ENCODE peak calls at places on chromosome 21, in four cellular contexts. One of them, this sample, is unnamed.

GRCh38 chr21:45460011-45460565 is 55.1 kb downstream of the COL18A1 start:
- DNase-seq in GM12878: no peak
- DNase-seq in K562: no peak
- DNase-seq in HL-60: no peak
- DNase-seq in this sample: no peak

GRCh38 chr21:42513985-42514882 is 582 bp downstream of the SLC37A1 start:
- DNase-seq in HL-60: peak
- DNase-seq in GM12878: no peak
- DNase-seq in K562: no peak
- DNase-seq in this sample: peak

GRCh38 chr21:21165063-21165645 is 166.9 kb downstream of the NCAM2 start:
- DNase-seq in HL-60: no peak
- DNase-seq in GM12878: no peak
- DNase-seq in K562: no peak
- DNase-seq in this sample: no peak

GRCh38 chr21:44416193-44416592 is 39.1 kb upstream of the LRRC3 start:
- DNase-seq in K562: no peak
- DNase-seq in GM12878: no peak
- DNase-seq in HL-60: no peak
- DNase-seq in this sample: no peak

GRCh38 chr21:20998886-20999285 is 677 bp downstream of the NCAM2 start:
- DNase-seq in K562: no peak
- DNase-seq in HL-60: no peak
- DNase-seq in GM12878: no peak
- DNase-seq in this sample: no peak

GRCh38 chr21:45581322-45581712 is 39.1 kb upstream of the SLC19A1 start:
- DNase-seq in K562: no peak
- DNase-seq in HL-60: no peak
- DNase-seq in GM12878: no peak
- DNase-seq in this sample: no peak

GRCh38 chr21:42127164-42128125 is 56.3 kb downstream of the UMODL1 start:
- DNase-seq in HL-60: no peak
- DNase-seq in GM12878: no peak
- DNase-seq in K562: no peak
- DNase-seq in this sample: no peak

GRCh38 chr21:29077651-29078090 is 4.2 kb upstream of the CCT8 start:
- DNase-seq in HL-60: no peak
- DNase-seq in K562: no peak
- DNase-seq in GM12878: peak
- DNase-seq in this sample: no peak

GRCh38 chr21:41475714-41476405 is 32.1 kb downstream of the TMPRSS2 start:
- DNase-seq in GM12878: no peak
- DNase-seq in HL-60: peak
- DNase-seq in K562: no peak
- DNase-seq in this sample: no peak

GRCh38 chr21:46130721-46131720 is 24.4 kb downstream of the FTCD start:
- DNase-seq in K562: no peak
- DNase-seq in HL-60: no peak
- DNase-seq in GM12878: no peak
- DNase-seq in this sample: no peak

GRCh38 chr21:18155508-18156193 is 89.0 kb upstream of the CHODL start:
- DNase-seq in GM12878: no peak
- DNase-seq in HL-60: no peak
- DNase-seq in K562: no peak
- DNase-seq in this sample: no peak

GRCh38 chr21:42669069-42669468 is 15.6 kb downstream of the PDE9A start:
- DNase-seq in HL-60: no peak
- DNase-seq in K562: no peak
- DNase-seq in GM12878: no peak
- DNase-seq in this sample: no peak

GRCh38 chr21:31872452-31873274 is at the start of gene HUNK:
- DNase-seq in GM12878: no peak
- DNase-seq in K562: no peak
- DNase-seq in HL-60: peak
- DNase-seq in this sample: peak

GRCh38 chr21:46286668-46286982 is 483 bp downstream of the YBEY start:
- DNase-seq in HL-60: no peak
- DNase-seq in GM12878: no peak
- DNase-seq in K562: no peak
- DNase-seq in this sample: no peak

GRCh38 chr21:46634966-46635323 is 529 bp upstream of the PRMT2 start:
- DNase-seq in K562: peak
- DNase-seq in HL-60: peak
- DNase-seq in GM12878: peak
- DNase-seq in this sample: no peak

GRCh38 chr21:45430521-45431501 is 25.8 kb downstream of the COL18A1 start:
- DNase-seq in K562: peak
- DNase-seq in HL-60: no peak
- DNase-seq in GM12878: no peak
- DNase-seq in this sample: no peak

GRCh38 chr21:44614161-44614631 is 2.3 kb downstream of the KRTAP10-8 start:
- DNase-seq in GM12878: no peak
- DNase-seq in K562: no peak
- DNase-seq in HL-60: no peak
- DNase-seq in this sample: no peak

GRCh38 chr21:42486551-42486950 is 9.5 kb downstream of the RSPH1 start:
- DNase-seq in HL-60: no peak
- DNase-seq in GM12878: no peak
- DNase-seq in K562: no peak
- DNase-seq in this sample: no peak

GRCh38 chr21:42674351-42674940 is 21.0 kb downstream of the PDE9A start:
- DNase-seq in GM12878: no peak
- DNase-seq in K562: peak
- DNase-seq in HL-60: no peak
- DNase-seq in this sample: no peak

GRCh38 chr21:27840273-27840672 is 873.4 kb upstream of the ADAMTS5 start:
- DNase-seq in HL-60: no peak
- DNase-seq in K562: no peak
- DNase-seq in GM12878: no peak
- DNase-seq in this sample: no peak

GRCh38 chr21:26813426-26813998 is 31.7 kb downstream of the ADAMTS1 start:
- DNase-seq in GM12878: no peak
- DNase-seq in HL-60: no peak
- DNase-seq in K562: no peak
- DNase-seq in this sample: no peak

GRCh38 chr21:26144026-26144425 is 26.5 kb downstream of the APP start:
- DNase-seq in K562: no peak
- DNase-seq in GM12878: no peak
- DNase-seq in HL-60: no peak
- DNase-seq in this sample: no peak

GRCh38 chr21:45905196-45905595 is 76.4 kb upstream of the COL6A1 start:
- DNase-seq in HL-60: no peak
- DNase-seq in K562: no peak
- DNase-seq in GM12878: no peak
- DNase-seq in this sample: no peak

DNA sequence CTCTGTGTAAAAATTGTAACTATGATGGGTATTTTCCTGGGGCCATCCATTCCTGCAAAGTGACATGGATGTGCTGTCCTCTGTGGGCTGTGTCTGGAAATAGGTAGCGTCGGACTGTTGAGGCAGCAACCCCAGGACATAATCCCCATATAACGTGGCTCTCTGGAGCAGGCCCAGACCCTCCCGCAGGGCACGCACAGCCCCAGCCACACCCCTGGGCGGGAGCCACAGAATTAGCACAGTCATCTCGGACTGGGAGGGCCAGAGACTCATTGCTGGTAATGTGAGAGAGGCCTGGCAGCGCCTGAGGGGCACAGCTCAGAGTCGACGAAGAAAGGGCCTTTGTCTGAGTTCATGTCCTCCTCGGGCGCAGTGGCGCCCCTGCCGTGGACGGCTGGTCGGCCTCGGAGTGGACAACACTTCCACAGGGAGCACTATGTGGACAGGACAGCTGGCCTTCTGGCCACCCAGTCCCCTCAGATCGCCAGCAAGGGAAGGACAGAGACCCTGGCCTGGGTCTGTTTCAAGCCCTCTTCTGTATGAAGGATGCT is 20.1 kb downstream of the SIM2 start:
- DNase-seq in GM12878: no peak
- DNase-seq in HL-60: no peak
- DNase-seq in K562: peak
- DNase-seq in this sample: no peak
- TF ChIP-seq SPI1 in GM12878: no peak
- TF ChIP-seq SPI1 in HL-60: no peak
- TF ChIP-seq SPI1 in K562: no peak
- TF ChIP-seq SPI1 in this sample: no peak

GRCh38 chr21:14841511-14842472 is 223.0 kb downstream of the NRIP1 start:
- DNase-seq in HL-60: no peak
- DNase-seq in K562: no peak
- DNase-seq in GM12878: no peak
- DNase-seq in this sample: no peak
- TF ChIP-seq SPI1 in HL-60: no peak
- TF ChIP-seq SPI1 in K562: no peak
- TF ChIP-seq SPI1 in GM12878: no peak
- TF ChIP-seq SPI1 in this sample: no peak

GRCh38 chr21:34938079-34938764 is 110.9 kb downstream of the RUNX1 start:
- DNase-seq in K562: no peak
- DNase-seq in GM12878: no peak
- DNase-seq in HL-60: no peak
- DNase-seq in this sample: no peak
- TF ChIP-seq SPI1 in K562: no peak
- TF ChIP-seq SPI1 in GM12878: no peak
- TF ChIP-seq SPI1 in HL-60: no peak
- TF ChIP-seq SPI1 in this sample: no peak

GRCh38 chr21:34639882-34640788 is 25.2 kb upstream of the RCAN1 start:
- DNase-seq in K562: peak
- DNase-seq in HL-60: no peak
- DNase-seq in GM12878: peak
- DNase-seq in this sample: peak

GRCh38 chr21:34640858-34641257 is 25.9 kb upstream of the RCAN1 start:
- DNase-seq in GM12878: no peak
- DNase-seq in HL-60: no peak
- DNase-seq in K562: peak
- DNase-seq in this sample: no peak

GRCh38 chr21:34639250-34639649 is 24.3 kb upstream of the RCAN1 start:
- DNase-seq in GM12878: peak
- DNase-seq in HL-60: no peak
- DNase-seq in K562: no peak
- DNase-seq in this sample: no peak

GRCh38 chr21:34644815-34645214 is 24.0 kb upstream of the CLIC6 start:
- DNase-seq in GM12878: no peak
- DNase-seq in HL-60: no peak
- DNase-seq in K562: no peak
- DNase-seq in this sample: no peak

DNA sequence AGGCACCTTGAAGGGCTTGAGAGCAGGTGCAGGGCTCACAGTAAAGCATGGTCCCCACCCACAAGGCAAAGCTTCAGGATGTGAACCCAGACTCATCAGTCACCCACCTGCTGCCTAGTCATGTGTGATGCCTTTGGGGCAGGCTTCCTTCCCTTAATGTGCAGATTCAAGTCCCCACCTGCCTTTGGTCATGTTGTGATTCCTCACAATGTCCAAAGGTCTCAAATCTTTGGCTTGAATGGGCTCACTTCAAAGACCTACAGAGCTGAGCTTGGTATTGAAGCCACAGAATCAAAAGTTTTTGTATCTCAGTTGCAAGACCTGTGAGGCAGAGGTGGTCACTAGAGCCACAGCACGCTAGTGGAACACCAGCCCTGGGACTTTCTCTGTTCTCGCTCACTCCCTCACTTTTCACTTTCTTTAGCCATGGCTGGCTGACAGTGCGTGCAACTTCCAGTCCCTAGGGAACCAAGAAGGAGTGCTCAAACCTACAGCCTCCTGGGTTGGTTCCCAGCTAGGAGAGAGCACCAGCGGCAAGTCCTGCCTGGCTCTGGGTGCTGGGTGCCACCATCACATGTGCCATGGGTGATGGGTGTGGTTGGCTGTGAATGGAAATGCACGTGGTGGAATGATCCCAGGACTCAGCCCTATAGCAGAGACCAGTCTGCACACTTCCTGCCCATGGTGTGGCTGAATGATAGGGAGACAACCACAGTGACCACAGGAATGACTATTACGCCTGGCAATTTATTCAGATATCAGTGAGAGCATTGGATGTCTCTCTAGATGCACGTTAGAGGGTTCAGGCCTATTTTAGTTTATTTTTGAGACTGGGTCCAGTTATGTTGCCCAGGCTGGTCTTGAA is 26.4 kb upstream of the CLIC6 start:
- DNase-seq in K562: no peak
- DNase-seq in GM12878: peak
- DNase-seq in HL-60: no peak
- DNase-seq in this sample: peak
- TF ChIP-seq SPI1 in K562: no peak
- TF ChIP-seq SPI1 in GM12878: no peak
- TF ChIP-seq SPI1 in HL-60: no peak
- TF ChIP-seq SPI1 in this sample: peak

GRCh38 chr21:30326390-30326789 is 6.3 kb upstream of the KRTAP26-1 start:
- DNase-seq in HL-60: no peak
- DNase-seq in K562: no peak
- DNase-seq in GM12878: no peak
- DNase-seq in this sample: no peak

DNA sequence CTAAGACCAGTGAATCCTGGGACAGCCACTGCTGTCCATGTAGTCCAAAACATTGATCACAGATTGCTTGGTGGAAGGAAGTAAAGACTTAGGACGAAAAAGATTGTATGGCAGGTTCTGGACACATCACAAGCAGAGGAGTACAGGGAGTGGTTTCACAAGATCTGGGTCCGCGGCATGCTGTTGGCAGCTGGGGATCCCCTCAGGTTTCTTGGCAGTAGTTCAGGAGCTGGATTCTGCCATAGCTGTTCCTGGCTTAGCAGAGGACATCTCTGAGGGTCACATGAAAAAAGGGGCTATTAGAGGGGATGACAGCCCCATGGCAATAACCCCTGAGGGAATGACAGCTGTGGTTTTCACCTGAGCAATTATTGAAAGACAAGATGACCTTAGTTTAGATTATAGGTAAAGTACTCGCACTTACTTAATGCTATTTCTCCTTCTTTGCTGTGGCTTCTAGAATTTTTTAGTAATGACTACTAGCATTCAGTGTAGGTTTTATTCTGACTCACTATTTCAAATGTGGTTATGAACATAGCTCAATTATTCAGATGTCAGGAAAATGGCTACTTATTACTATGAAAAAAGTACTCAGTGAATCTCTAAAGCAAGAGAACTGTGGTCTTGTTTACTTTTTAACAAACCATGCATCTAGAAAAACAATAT is 8.2 kb downstream of the KRTAP27-1 start:
- DNase-seq in HL-60: no peak
- DNase-seq in GM12878: no peak
- DNase-seq in K562: no peak
- DNase-seq in this sample: no peak
- TF ChIP-seq SPI1 in HL-60: no peak
- TF ChIP-seq SPI1 in GM12878: no peak
- TF ChIP-seq SPI1 in K562: no peak
- TF ChIP-seq SPI1 in this sample: no peak